ENCODE peak calls at places on chromosomes 7 and 10, in seven cellular contexts. T is A549, J is ovary, L is transverse colon, N is sigmoid colon, K is tibial nerve, P is stomach. Z is an unnamed sample.

GRCh38 chr10:102117391-102118159 is 2.6 kb downstream of the LDB1 start:
- DNase-seq in T (peak; percentile 53), J (peak; percentile 89), L (peak; percentile 81), N (peak; percentile 95), K (peak; percentile 79), P (peak; percentile 91), Z (no peak)

GRCh38 chr10:70753841-70754621 is 31.1 kb downstream of the TBATA start:
- DNase-seq in T (no peak), J (no peak), L (no peak), N (no peak), K (no peak), P (no peak), Z (no peak)

GRCh38 chr10:30433286-30433778 is 652 bp upstream of the MAP3K8 start:
- DNase-seq in T (peak; percentile 90), J (peak; percentile 80), L (peak; percentile 84), N (peak; percentile 92), K (peak; percentile 73), P (peak; percentile 80), Z (peak; percentile 96)

GRCh38 chr10:22503315-22504090 is 158.2 kb downstream of the SPAG6 start:
- DNase-seq in T (no peak), J (no peak), L (no peak), N (no peak), K (no peak), P (no peak), Z (peak; percentile 45)

GRCh38 chr10:78374331-78375028 is 340.8 kb downstream of the RPS24 start:
- DNase-seq in T (no peak), J (no peak), L (no peak), N (no peak), K (no peak), P (no peak), Z (no peak)

GRCh38 chr10:97865488-97865887 is 15.8 kb downstream of the GOLGA7B start:
- DNase-seq in T (no peak), J (no peak), L (no peak), N (no peak), K (no peak), P (no peak), Z (no peak)

GRCh38 chr7:134154581-134155130 is 27.5 kb downstream of the LRGUK start:
- DNase-seq in T (no peak), J (no peak), L (no peak), N (no peak), K (no peak), P (no peak), Z (no peak)

GRCh38 chr7:74466196-74466813 is 12.6 kb downstream of the GTF2IRD1 start:
- DNase-seq in T (no peak), J (no peak), L (peak; percentile 16), N (peak; percentile 79), K (no peak), P (peak; percentile 71), Z (no peak)

GRCh38 chr7:80826520-80827237 is 92.2 kb downstream of the SEMA3C start:
- DNase-seq in T (peak; percentile 27), J (no peak), L (no peak), N (no peak), K (no peak), P (no peak), Z (no peak)

GRCh38 chr7:51187941-51188340 is 128.7 kb downstream of the COBL start:
- DNase-seq in T (peak; percentile 36), J (peak; percentile 26), L (no peak), N (no peak), K (no peak), P (no peak), Z (no peak)

GRCh38 chr10:5876181-5876768 is 13.4 kb downstream of the ANKRD16 start:
- DNase-seq in T (no peak), J (no peak), L (no peak), N (no peak), K (no peak), P (no peak), Z (no peak)

GRCh38 chr10:35605191-35605590 is at the start of gene GJD4:
- DNase-seq in T (no peak), J (no peak), L (no peak), N (no peak), K (no peak), P (no peak), Z (no peak)

DNA sequence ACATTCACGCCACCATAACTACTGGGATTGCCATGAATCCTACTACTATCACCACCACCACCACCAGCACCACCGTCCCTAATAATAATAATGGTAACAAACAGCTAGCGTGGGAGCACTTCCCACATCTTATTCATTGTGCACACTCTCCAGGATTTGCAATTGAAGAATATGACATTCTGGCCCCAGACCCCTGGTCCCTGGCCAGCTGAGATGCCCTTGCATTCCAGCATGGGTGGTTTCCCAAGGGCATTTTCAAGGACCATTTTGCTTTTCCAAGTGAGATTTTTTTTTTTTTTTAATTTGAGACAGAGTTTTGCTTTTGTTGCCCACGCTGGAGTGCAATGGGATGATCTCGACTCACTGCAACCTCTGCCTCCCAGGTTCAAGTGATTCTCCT is 14.7 kb downstream of the CTBP2 start:
- DNase-seq in T (no peak), J (no peak), L (no peak), N (no peak), K (no peak), P (no peak), Z (no peak)
- H3K4me1 ChIP-seq in T (peaks cover 55% of the 10 kb centered on the region), J (peaks cover 47% of the 10 kb centered on the region), L (peaks cover 54% of the 10 kb centered on the region), N (peaks cover 85% of the 10 kb centered on the region), K (peaks cover 3% of the 10 kb centered on the region), P (peaks cover 74% of the 10 kb centered on the region), Z (peaks cover 99% of the 10 kb centered on the region)

GRCh38 chr10:43396928-43397624 is 11.9 kb downstream of the HNRNPF start:
- DNase-seq in T (peak; percentile 95), J (peak; percentile 82), L (peak; percentile 95), N (peak; percentile 94), K (peak; percentile 80), P (peak; percentile 94), Z (peak; percentile 98)
- TF ChIP-seq POLR2A in T (peak; percentile 19), J (peak; percentile 52), L (peak; percentile 83), N (no peak), K (peak; percentile 38), P (no peak), Z (peak; percentile 65)

DNA sequence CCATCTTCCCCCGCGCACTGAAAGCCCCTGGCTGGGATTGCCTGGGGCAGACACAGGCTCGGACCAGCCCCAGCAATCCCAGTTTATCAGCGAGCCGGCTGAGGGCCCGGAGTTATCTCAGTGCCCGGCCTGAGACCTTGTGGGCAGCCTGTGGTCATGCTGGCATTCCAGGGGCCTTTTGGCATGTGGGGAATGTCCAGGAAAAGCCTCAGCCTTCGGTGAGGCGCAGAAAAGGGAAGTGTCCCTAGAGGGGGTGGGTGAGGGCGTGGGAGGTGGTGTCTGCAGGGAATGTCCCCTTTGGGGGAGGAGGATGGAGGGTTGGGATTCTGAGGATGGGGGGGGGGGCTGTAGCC is 167.9 kb upstream of the TNRC18 start:
- DNase-seq in T (peak; percentile 74), J (peak; percentile 43), L (no peak), N (no peak), K (no peak), P (peak; percentile 47), Z (no peak)
- TF ChIP-seq EP300 in T (no peak), J (no peak), L (no peak), N (no peak), K (no peak), P (no peak), Z (no peak)

DNA sequence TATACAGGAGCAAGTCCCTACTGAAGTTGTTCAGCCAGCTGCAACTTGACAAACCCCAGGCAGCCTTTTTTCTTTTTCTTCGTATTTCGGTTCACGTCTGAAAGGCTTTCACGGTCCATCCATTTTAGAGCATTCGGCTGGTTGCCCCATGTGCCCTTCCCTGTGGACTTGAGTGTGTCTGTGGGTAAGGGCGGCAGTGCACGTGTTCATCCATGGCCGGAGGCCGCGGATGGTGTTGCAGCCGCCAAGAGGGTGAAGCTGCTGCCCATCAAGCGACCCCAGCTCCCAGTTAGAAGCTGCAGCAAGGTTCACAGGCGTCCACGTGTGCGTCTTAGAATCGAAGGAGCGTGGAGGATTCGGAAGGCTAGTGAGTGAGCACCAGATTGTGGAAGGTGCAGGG is 35.9 kb downstream of the PPP2R2D start:
- DNase-seq in T (no peak), J (no peak), L (no peak), N (peak; percentile 37), K (no peak), P (no peak), Z (no peak)
- H3K4me1 ChIP-seq in T (peaks cover 6% of the 10 kb centered on the region), J (peaks cover 12% of the 10 kb centered on the region), L (peaks cover 19% of the 10 kb centered on the region), N (peaks cover 35% of the 10 kb centered on the region), K (no peaks in the 10 kb centered on the region), P (peaks cover 5% of the 10 kb centered on the region), Z (peaks cover 26% of the 10 kb centered on the region)

GRCh38 chr10:1869861-1870260 is 132.5 kb upstream of the ADARB2 start:
- DNase-seq in T (no peak), J (no peak), L (no peak), N (no peak), K (no peak), P (no peak), Z (peak; percentile 91)
- TF ChIP-seq POLR2A in T (no peak), J (no peak), L (no peak), N (no peak), K (no peak), P (no peak), Z (no peak)

GRCh38 chr7:140640060-140640611 is 477 bp downstream of the DENND2A start:
- DNase-seq in T (peak; percentile 33), J (peak; percentile 70), L (peak; percentile 38), N (peak; percentile 80), K (no peak), P (peak; percentile 34), Z (no peak)
- TF ChIP-seq EP300 in T (no peak), J (no peak), L (no peak), N (no peak), K (no peak), P (no peak), Z (no peak)

GRCh38 chr10:69319911-69320316 is 41.6 kb downstream of the HK1 start:
- DNase-seq in T (no peak), J (no peak), L (no peak), N (no peak), K (no peak), P (no peak), Z (no peak)

GRCh38 chr10:69321037-69321715 is 42.9 kb downstream of the HK1 start:
- DNase-seq in T (no peak), J (no peak), L (no peak), N (no peak), K (no peak), P (no peak), Z (no peak)

GRCh38 chr10:69320521-69320920 is 42.2 kb downstream of the HK1 start:
- DNase-seq in T (no peak), J (no peak), L (no peak), N (no peak), K (no peak), P (no peak), Z (no peak)

GRCh38 chr10:69323622-69324021 is 45.3 kb downstream of the HK1 start:
- DNase-seq in T (no peak), J (no peak), L (no peak), N (no peak), K (no peak), P (no peak), Z (no peak)

GRCh38 chr10:69321865-69322264 is 43.6 kb downstream of the HK1 start:
- DNase-seq in T (no peak), J (no peak), L (no peak), N (no peak), K (no peak), P (no peak), Z (no peak)
- H3K4me1 ChIP-seq in T (peaks cover 42% of the 10 kb centered on the region), J (peaks cover 8% of the 10 kb centered on the region), L (peaks cover 43% of the 10 kb centered on the region), N (peaks cover 68% of the 10 kb centered on the region), K (no peaks in the 10 kb centered on the region), P (peaks cover 23% of the 10 kb centered on the region), Z (peaks cover 79% of the 10 kb centered on the region)

GRCh38 chr7:100586266-100587025 is at the start of gene FBXO24:
- DNase-seq in T (peak; percentile 100), J (peak; percentile 100), L (peak; percentile 100), N (peak; percentile 100), K (peak; percentile 99), P (peak; percentile 99), Z (peak; percentile 100)
- TF ChIP-seq POLR2A in T (peak; percentile 79), J (no peak), L (no peak), N (peak; percentile 31), K (no peak), P (no peak), Z (no peak)